ENCODE peak calls at places on chromosome 14, in eight cellular contexts. O, A, N, Q, S, K, Z and D are unnamed samples. For H3K4me1 and H3K36me3, the result is how much of the 10 kb centered on the place peaks cover.

GRCh38 chr14:101501858-101502615 is 59.3 kb upstream of the DIO3 start:
- DNase-seq in O (peak), A (no peak), N (no peak), Q (no peak), S (no peak), K (no peak), Z (no peak), D (no peak)

GRCh38 chr14:53151867-53152626 is 1.1 kb downstream of the DDHD1 start:
- DNase-seq in O (peak), A (peak), N (peak), Q (peak), S (peak), K (peak), Z (peak), D (peak)

GRCh38 chr14:100730530-100730929 is 3.8 kb downstream of the DLK1 start:
- DNase-seq in O (no peak), A (no peak), N (no peak), Q (no peak), S (no peak), K (no peak), Z (peak), D (no peak)

GRCh38 chr14:67940476-67940875 is 120.9 kb downstream of the RAD51B start:
- DNase-seq in O (no peak), A (no peak), N (no peak), Q (no peak), S (no peak), K (no peak), Z (no peak), D (no peak)

GRCh38 chr14:103001651-103002396 is 55.5 kb downstream of the CDC42BPB start:
- DNase-seq in O (no peak), A (peak), N (no peak), Q (no peak), S (no peak), K (no peak), Z (no peak), D (no peak)

GRCh38 chr14:85580536-85581165 is 50.7 kb downstream of the FLRT2 start:
- DNase-seq in O (no peak), A (no peak), N (peak), Q (no peak), S (no peak), K (no peak), Z (no peak), D (no peak)

GRCh38 chr14:57380935-57381334 is 9.5 kb upstream of the NAA30 start:
- DNase-seq in O (no peak), A (no peak), N (no peak), Q (no peak), S (no peak), K (no peak), Z (no peak), D (no peak)

GRCh38 chr14:103169954-103170353 is 46.7 kb downstream of the TNFAIP2 start:
- DNase-seq in O (no peak), A (no peak), N (no peak), Q (no peak), S (no peak), K (no peak), Z (no peak), D (peak)

GRCh38 chr14:77189479-77189878 is 7.9 kb downstream of the TMEM63C start:
- DNase-seq in O (no peak), A (no peak), N (no peak), Q (no peak), S (no peak), K (no peak), Z (no peak), D (no peak)

GRCh38 chr14:74569826-74570591 is 42.0 kb downstream of the LTBP2 start:
- DNase-seq in O (no peak), A (no peak), N (no peak), Q (no peak), S (no peak), K (no peak), Z (no peak), D (peak)

GRCh38 chr14:103122578-103123127 is 608 bp upstream of the TNFAIP2 start:
- DNase-seq in O (no peak), A (no peak), N (peak), Q (no peak), S (no peak), K (peak), Z (peak), D (no peak)

GRCh38 chr14:22505309-22505708 is 83.7 kb downstream of the DAD1 start:
- DNase-seq in O (no peak), A (no peak), N (no peak), Q (no peak), S (no peak), K (no peak), Z (no peak), D (no peak)

GRCh38 chr14:22508150-22508457 is 80.9 kb downstream of the DAD1 start:
- DNase-seq in O (no peak), A (no peak), N (no peak), Q (no peak), S (no peak), K (no peak), Z (no peak), D (no peak)

GRCh38 chr14:22508662-22509035 is 80.4 kb downstream of the DAD1 start:
- DNase-seq in O (no peak), A (no peak), N (no peak), Q (no peak), S (no peak), K (no peak), Z (no peak), D (no peak)

GRCh38 chr14:22505751-22506710 is 83.0 kb downstream of the DAD1 start:
- DNase-seq in O (no peak), A (no peak), N (no peak), Q (no peak), S (no peak), K (no peak), Z (no peak), D (no peak)

DNA sequence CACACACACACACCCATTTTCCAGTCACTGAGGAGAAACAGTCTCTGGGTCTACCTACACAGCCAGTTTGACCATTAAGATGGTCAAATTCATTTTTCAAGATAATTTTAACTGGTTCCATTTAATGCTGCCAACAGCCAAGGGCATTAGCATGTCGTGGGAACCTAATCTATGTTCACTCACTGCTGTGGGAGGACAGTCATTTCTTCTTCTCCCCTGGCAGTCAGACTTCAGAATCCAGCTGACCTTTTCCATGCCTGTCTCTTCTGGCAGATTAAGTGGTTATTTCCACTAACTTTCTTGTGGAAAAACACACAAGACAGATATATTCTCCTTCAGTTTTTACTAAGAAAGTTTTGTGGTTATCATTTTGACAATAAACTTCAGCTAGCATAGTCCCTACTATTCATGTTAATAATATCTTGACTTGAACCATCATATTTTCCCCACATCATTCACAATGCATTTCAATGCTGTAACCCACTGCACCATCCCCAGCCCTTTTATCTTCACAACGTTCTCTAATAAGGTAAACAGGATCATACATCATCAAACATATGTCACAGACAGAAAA is 82.2 kb downstream of the DAD1 start:
- DNase-seq in O (no peak), A (no peak), N (peak), Q (no peak), S (no peak), K (no peak), Z (no peak), D (no peak)
- H3K4me1 ChIP-seq in O (under half), A (under half), N (under half), Q (under half), S (under half), K (half or more), Z (under half), D (under half)

DNA sequence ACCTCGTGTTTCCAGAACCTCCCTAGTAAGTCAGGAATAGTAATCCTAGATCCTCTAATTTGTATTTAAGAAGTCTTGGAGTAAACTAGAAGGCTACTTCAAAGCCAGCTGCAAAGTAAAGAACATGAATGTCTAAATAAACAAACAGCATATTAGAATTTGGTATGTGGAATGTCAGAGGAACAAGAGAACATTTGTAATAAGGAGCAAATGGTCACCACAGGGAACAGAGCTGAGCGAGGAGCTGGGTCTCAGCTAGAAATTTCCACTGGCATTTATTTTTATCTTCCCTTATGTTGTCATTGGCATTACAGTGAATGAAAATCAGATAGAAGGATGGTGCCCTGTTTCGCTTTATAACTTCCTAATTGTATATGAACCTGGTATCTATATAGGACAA is 50.2 kb downstream of the FRMD6 start:
- DNase-seq in O (no peak), A (no peak), N (peak), Q (no peak), S (no peak), K (no peak), Z (no peak), D (no peak)
- H3K36me3 ChIP-seq in O (under half), A (under half), N (under half), Q (under half), S (under half), K (under half), Z (half or more), D (under half)

DNA sequence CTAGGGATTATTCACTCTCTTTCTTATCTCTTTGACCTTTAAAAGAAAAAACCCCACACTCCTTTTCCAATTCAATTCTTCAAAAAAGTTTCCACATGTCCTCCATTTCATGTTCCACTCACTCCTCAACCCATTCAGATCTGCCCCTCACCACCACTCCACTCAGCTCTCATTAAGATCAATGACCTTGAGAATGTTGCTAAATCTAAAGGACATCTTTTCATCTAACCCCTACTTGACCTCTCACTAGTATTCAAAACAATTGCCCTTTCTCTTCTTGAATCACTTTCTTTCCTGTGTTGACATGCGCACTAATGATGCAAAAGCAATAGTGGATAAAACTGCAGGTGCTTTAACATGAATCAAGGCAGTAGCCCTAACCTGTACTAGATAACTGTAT is 9.9 kb downstream of the HECTD1 start:
- DNase-seq in O (no peak), A (no peak), N (no peak), Q (no peak), S (no peak), K (no peak), Z (no peak), D (no peak)
- H3K4me1 ChIP-seq in O (half or more), A (under half), N (under half), Q (half or more), S (under half), K (half or more), Z (under half), D (under half)

GRCh38 chr14:90302529-90303303 is 29.0 kb downstream of the NRDE2 start:
- DNase-seq in O (no peak), A (no peak), N (no peak), Q (no peak), S (no peak), K (no peak), Z (no peak), D (no peak)
- H3K36me3 ChIP-seq in O (half or more), A (under half), N (under half), Q (under half), S (under half), K (half or more), Z (under half), D (under half)

DNA sequence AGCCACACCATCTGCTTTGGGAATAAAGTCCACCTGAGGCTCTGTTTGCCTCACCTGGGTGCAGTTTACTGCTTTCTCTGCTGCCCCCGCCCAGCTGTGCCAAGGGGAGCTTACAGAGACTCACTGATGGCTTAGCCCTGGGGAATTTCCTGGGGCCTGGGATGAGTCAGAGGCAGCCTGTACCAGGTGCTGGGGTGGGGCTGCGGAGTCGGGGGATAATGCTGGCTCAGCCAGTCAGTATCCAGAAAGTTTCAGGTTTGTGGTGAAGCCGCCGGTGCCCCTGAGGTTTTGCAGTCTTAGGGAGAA is 22.3 kb downstream of the PLEKHG3 start:
- DNase-seq in O (no peak), A (peak), N (peak), Q (no peak), S (peak), K (peak), Z (no peak), D (no peak)
- H3K4me1 ChIP-seq in O (under half), A (under half), N (under half), Q (half or more), S (under half), K (half or more), Z (under half), D (under half)

GRCh38 chr14:34522496-34522895 is 17.0 kb downstream of the EAPP start:
- DNase-seq in O (no peak), A (no peak), N (no peak), Q (no peak), S (no peak), K (no peak), Z (no peak), D (no peak)

DNA sequence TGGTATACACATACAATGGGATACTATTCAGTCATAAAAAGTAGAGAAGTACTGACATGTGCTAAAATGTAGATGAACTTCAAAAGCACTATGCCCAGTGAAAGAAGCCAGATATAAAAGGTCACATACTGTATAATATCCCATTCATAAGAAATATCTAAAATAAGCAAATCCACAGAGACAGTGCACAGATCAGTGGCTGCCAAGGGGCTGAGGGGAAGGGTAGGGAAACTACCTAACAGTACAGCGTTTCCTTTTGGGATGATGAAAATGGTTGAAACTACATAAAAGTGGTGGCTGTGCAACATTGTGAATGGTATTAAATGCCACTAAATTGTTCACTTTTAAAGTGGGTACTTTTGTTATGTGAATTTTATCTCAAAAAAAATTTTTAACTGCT is 11.9 kb downstream of the EAPP start:
- DNase-seq in O (no peak), A (no peak), N (no peak), Q (no peak), S (no peak), K (no peak), Z (no peak), D (no peak)
- H3K36me3 ChIP-seq in O (half or more), A (under half), N (under half), Q (under half), S (half or more), K (half or more), Z (half or more), D (half or more)